ENCODE peak calls at places on chromosomes 5 and 9, in ten cellular contexts. A is neural progenitor cell, F is cardiac muscle cell, T is HepG2, M is colonic mucosa, L is lung, S is fibroblast of lung, Z is mammary epithelial cell, I is right lobe of liver, X is transverse colon. Y is an unnamed sample.

GRCh38 chr5:19261879-19262278 is 726.1 kb downstream of the CDH18 start:
- DNase-seq in F (no peak), T (no peak), I (no peak), Z (no peak), A (no peak), S (no peak), X (no peak), L (no peak), M (no peak), Y (no peak)

GRCh38 chr5:115333164-115333563 is 36.7 kb upstream of the CCDC112 start:
- DNase-seq in S (peak; percentile 17), I (no peak), Z (no peak), T (no peak), A (peak; percentile 5), L (no peak), F (no peak), X (no peak), M (no peak), Y (no peak)

GRCh38 chr9:134551657-134552348 is 89.8 kb upstream of the COL5A1 start:
- DNase-seq in A (no peak), M (no peak), T (no peak), F (no peak), L (no peak), X (no peak), S (peak; percentile 98), I (no peak), Z (peak; percentile 46), Y (no peak)

GRCh38 chr9:98795295-98795955 is 930 bp downstream of the ANKS6 start:
- DNase-seq in I (peak; percentile 30), Z (no peak), L (no peak), M (no peak), F (no peak), A (no peak), T (no peak), S (no peak), X (no peak), Y (no peak)

GRCh38 chr5:163533229-163533628 is 27.8 kb downstream of the MAT2B start:
- DNase-seq in A (peak; percentile 70), X (no peak), I (no peak), F (no peak), T (no peak), M (no peak), L (no peak), Z (no peak), S (no peak), Y (no peak)

GRCh38 chr9:26462751-26463150 is 429.9 kb downstream of the CAAP1 start:
- DNase-seq in A (no peak), I (no peak), M (no peak), Z (no peak), T (no peak), F (no peak), S (no peak), L (no peak), X (no peak), Y (no peak)

GRCh38 chr5:147051193-147051592 is 172.6 kb upstream of the PPP2R2B start:
- DNase-seq in S (peak; percentile 80), L (no peak), Z (peak; percentile 17), M (no peak), F (no peak), X (no peak), A (no peak), T (no peak), I (no peak), Y (no peak)

GRCh38 chr5:178583279-178583678 is 6.9 kb downstream of the COL23A1 start:
- DNase-seq in S (no peak), X (no peak), T (no peak), A (no peak), F (no peak), L (no peak), Z (no peak), I (no peak), M (no peak), Y (no peak)

GRCh38 chr9:134658378-134658955 is 16.9 kb downstream of the COL5A1 start:
- DNase-seq in I (no peak), Z (no peak), F (no peak), A (peak; percentile 45), L (no peak), M (no peak), S (no peak), T (no peak), X (no peak), Y (no peak)

GRCh38 chr5:78648359-78649219 is at the start of gene LHFPL2:
- DNase-seq in Z (peak; percentile 64), F (peak; percentile 92), X (peak; percentile 76), M (peak; percentile 75), S (peak; percentile 74), T (no peak), I (peak; percentile 65), L (peak; percentile 68), A (peak; percentile 95), Y (no peak)

GRCh38 chr9:73199886-73200285 is 48.2 kb downstream of the ANXA1 start:
- DNase-seq in T (peak; percentile 7), I (no peak), L (no peak), A (peak; percentile 68), S (no peak), M (no peak), Z (no peak), X (no peak), F (peak; percentile 27), Y (no peak)

GRCh38 chr5:173187054-173187743 is 42.9 kb downstream of the BNIP1 start:
- DNase-seq in M (no peak), L (no peak), F (no peak), I (no peak), X (no peak), Z (no peak), T (peak; percentile 15), S (no peak), A (peak; percentile 24), Y (no peak)

GRCh38 chr9:128819716-128820664 is 1.7 kb downstream of the ENDOG start:
- DNase-seq in S (no peak), A (peak; percentile 25), T (no peak), X (peak; percentile 47), I (peak; percentile 62), M (peak; percentile 44), L (no peak), F (peak; percentile 22), Z (no peak), Y (no peak)

GRCh38 chr9:68545033-68545705 is 4.5 kb upstream of the TMEM252 start:
- DNase-seq in I (no peak), X (no peak), A (no peak), L (no peak), M (no peak), T (no peak), F (no peak), Z (no peak), S (no peak), Y (no peak)

GRCh38 chr9:20441166-20441565 is 181.1 kb downstream of the MLLT3 start:
- DNase-seq in F (no peak), X (no peak), Z (no peak), A (no peak), T (no peak), I (no peak), M (no peak), S (no peak), L (no peak), Y (no peak)
- TF ChIP-seq CTCF in F (no peak), X (no peak), Z (no peak), A (no peak), T (no peak), I (no peak), M (no peak), S (no peak), L (no peak), Y (no peak)

GRCh38 chr9:27599521-27600234 is 26.4 kb upstream of the C9orf72 start:
- DNase-seq in S (no peak), Z (no peak), I (no peak), M (no peak), T (no peak), A (no peak), L (no peak), X (no peak), F (no peak), Y (no peak)
- H3K27ac ChIP-seq in S (no peak overlapping the region), Z (no peak overlapping the region), I (peak overlapping the region; percentile 9), M (no peak overlapping the region), T (no peak overlapping the region), A (no peak overlapping the region), L (no peak overlapping the region), X (peak overlapping the region; percentile 14), F (no peak overlapping the region), Y (no peak overlapping the region)

GRCh38 chr9:115882911-115883310 is 270.7 kb upstream of the PAPPA start:
- DNase-seq in L (no peak), A (no peak), X (no peak), Z (no peak), M (no peak), T (no peak), F (no peak), S (peak; percentile 19), I (no peak), Y (no peak)

GRCh38 chr9:115884846-115885245 is 268.7 kb upstream of the PAPPA start:
- DNase-seq in A (no peak), M (no peak), Z (no peak), F (no peak), L (no peak), S (peak; percentile 23), T (no peak), X (no peak), I (no peak), Y (no peak)

GRCh38 chr9:115880221-115880620 is 273.4 kb upstream of the PAPPA start:
- DNase-seq in A (no peak), L (no peak), I (no peak), T (no peak), X (no peak), F (no peak), S (no peak), M (no peak), Z (no peak), Y (no peak)

GRCh38 chr9:115879451-115879850 is 274.1 kb upstream of the PAPPA start:
- DNase-seq in F (no peak), L (no peak), X (no peak), T (no peak), Z (no peak), S (no peak), A (no peak), I (no peak), M (no peak), Y (no peak)

GRCh38 chr9:115883467-115884329 is 269.9 kb upstream of the PAPPA start:
- DNase-seq in A (peak; percentile 59), F (peak; percentile 47), T (peak; percentile 55), M (peak; percentile 23), I (peak; percentile 43), Z (peak; percentile 66), L (no peak), X (no peak), S (peak; percentile 34), Y (no peak)
- TF ChIP-seq CTCF in A (peak; percentile 67), F (peak; percentile 73), T (peak; percentile 85), M (no peak), I (peak; percentile 55), Z (peak; percentile 86), L (no peak), X (peak; percentile 28), S (peak; percentile 73), Y (peak; percentile 46)

GRCh38 chr9:137082925-137083290 is 3.9 kb upstream of the MAN1B1 start:
- DNase-seq in Z (no peak), A (no peak), M (no peak), S (no peak), I (no peak), L (no peak), F (no peak), T (no peak), X (no peak), Y (no peak)
- H3K27ac ChIP-seq in Z (no peak overlapping the region), A (no peak overlapping the region), M (peak overlapping the region; percentile 27), S (peak overlapping the region; percentile 81), I (no peak overlapping the region), L (no peak overlapping the region), F (no peak overlapping the region), T (no peak overlapping the region), X (peak overlapping the region; percentile 42), Y (peak overlapping the region; percentile 90)

Y was measured in vagina.